ENCODE peak calls at places on chromosomes 12 and 14, in four cellular contexts. D is GOT3, P is A549, E is D341Med. M is an unnamed sample.

GRCh38 chr12:19436931-19437330 is 2.4 kb upstream of the AEBP2 start:
- DNase-seq in D (no peak), E (no peak), P (no peak), M (no peak)

GRCh38 chr14:98704441-98704840 is 567.6 kb downstream of the BCL11B start:
- DNase-seq in P (no peak), E (no peak), D (no peak), M (no peak)

GRCh38 chr12:121190523-121191031 is 19.4 kb upstream of the P2RX4 start:
- DNase-seq in E (no peak), P (no peak), D (no peak), M (no peak)

GRCh38 chr14:72439707-72440106 is 454.2 kb downstream of the DPF3 start:
- DNase-seq in P (no peak), D (no peak), E (no peak), M (no peak)

GRCh38 chr12:26124491-26125450 is at the start of gene BHLHE41:
- DNase-seq in P (no peak), D (no peak), E (peak), M (no peak)

GRCh38 chr12:768434-768833 is 16.1 kb downstream of the WNK1 start:
- DNase-seq in E (no peak), D (no peak), P (no peak), M (no peak)

GRCh38 chr12:510071-510825 is 50.5 kb downstream of the B4GALNT3 start:
- DNase-seq in E (no peak), D (no peak), P (peak), M (no peak)

GRCh38 chr12:58576071-58576470 is 344.2 kb downstream of the LRIG3 start:
- DNase-seq in D (no peak), E (no peak), P (no peak), M (no peak)

GRCh38 chr14:100067971-100068959 is 3.0 kb downstream of the EVL start:
- DNase-seq in P (no peak), D (no peak), E (no peak), M (peak)

GRCh38 chr14:69713976-69714716 is 52.8 kb upstream of the SRSF5 start:
- DNase-seq in P (no peak), D (no peak), E (no peak), M (no peak)

GRCh38 chr12:47017901-47018479 is 61.4 kb upstream of the PCED1B start:
- DNase-seq in P (peak), E (no peak), D (no peak), M (no peak)

GRCh38 chr14:31806249-31806648 is 245.0 kb downstream of the NUBPL start:
- DNase-seq in E (no peak), D (no peak), P (no peak), M (no peak)

GRCh38 chr14:83101855-83102254 is 1568.2 kb upstream of the SEL1L start:
- DNase-seq in D (no peak), P (no peak), E (no peak), M (no peak)

GRCh38 chr12:27623645-27624044 is 72.6 kb upstream of the REP15 start:
- DNase-seq in D (no peak), P (peak), E (no peak), M (no peak)

GRCh38 chr12:121132601-121133481 is at the start of gene P2RX7:
- DNase-seq in P (peak), D (peak), E (peak), M (peak)

GRCh38 chr14:99230271-99231141 is 41.5 kb downstream of the BCL11B start:
- DNase-seq in P (no peak), D (no peak), E (no peak), M (no peak)

GRCh38 chr12:14327717-14328116 is 37.8 kb upstream of the ATF7IP start:
- DNase-seq in E (no peak), D (no peak), P (no peak), M (no peak)

GRCh38 chr14:64952598-64953309 is 10.2 kb upstream of the GPX2 start:
- DNase-seq in D (no peak), P (peak), E (no peak), M (no peak)

GRCh38 chr12:123043536-123044001 is 63.1 kb downstream of the ARL6IP4 start:
- DNase-seq in P (peak), D (peak), E (peak), M (peak)

GRCh38 chr14:61296707-61297502 is 15.8 kb upstream of the TMEM30B start:
- DNase-seq in P (peak), E (peak), D (no peak), M (peak)

GRCh38 chr12:43306066-43306465 is 245.9 kb downstream of the ADAMTS20 start:
- DNase-seq in D (no peak), P (peak), E (no peak), M (no peak)

GRCh38 chr12:10562306-10562933 is 51.0 kb downstream of the MAGOHB start:
- DNase-seq in D (no peak), E (peak), P (peak), M (peak)

GRCh38 chr14:51185180-51185579 is 54.9 kb upstream of the TMX1 start:
- DNase-seq in P (no peak), E (no peak), D (no peak), M (no peak)

GRCh38 chr12:12642916-12643315 is 31.2 kb downstream of the CREBL2 start:
- DNase-seq in P (no peak), D (no peak), E (no peak), M (no peak)

GRCh38 chr12:76277480-76277879 is 70.7 kb downstream of the BBS10 start:
- DNase-seq in E (no peak), P (no peak), D (no peak), M (no peak)

GRCh38 chr14:103217538-103217937 is 94.3 kb downstream of the TNFAIP2 start:
- DNase-seq in E (no peak), D (no peak), P (no peak), M (no peak)

M was measured in HCT116.